ENCODE peak calls at places on chromosomes 7 and 10, in six cellular contexts. G, O, U, F, R and S are unnamed samples.

GRCh38 chr10:44253769-44254462 is 131.0 kb downstream of the CXCL12 start:
- DNase-seq in G (no peak), O (no peak), U (peak), F (peak), R (peak), S (no peak)

GRCh38 chr7:158655931-158656441 is 48.6 kb downstream of the NCAPG2 start:
- DNase-seq in G (peak), O (no peak), U (no peak), F (no peak), R (no peak), S (no peak)

GRCh38 chr10:6062101-6062771 is at the start of gene IL2RA:
- DNase-seq in G (peak), O (peak), U (no peak), F (no peak), R (no peak), S (peak)

GRCh38 chr7:150621376-150621775 is 10.8 kb downstream of the GIMAP6 start:
- DNase-seq in G (no peak), O (no peak), U (no peak), F (no peak), R (no peak), S (no peak)

GRCh38 chr10:127945335-127945734 is 38.4 kb downstream of the PTPRE start:
- DNase-seq in G (no peak), O (no peak), U (no peak), F (no peak), R (no peak), S (no peak)

GRCh38 chr7:35676211-35676610 is 18.7 kb downstream of the HERPUD2 start:
- DNase-seq in G (no peak), O (no peak), U (no peak), F (no peak), R (no peak), S (no peak)

GRCh38 chr7:26280097-26280496 is 11.6 kb upstream of the SNX10 start:
- DNase-seq in G (no peak), O (no peak), U (no peak), F (no peak), R (no peak), S (no peak)

GRCh38 chr7:87312215-87312865 is 33.1 kb upstream of the CROT start:
- DNase-seq in G (peak), O (peak), U (peak), F (no peak), R (peak), S (peak)

GRCh38 chr7:139645572-139646523 is 122.4 kb downstream of the CLEC2L start:
- DNase-seq in G (peak), O (peak), U (peak), F (peak), R (peak), S (peak)

GRCh38 chr10:84205049-84205852 is 10.9 kb downstream of the CDHR1 start:
- DNase-seq in G (peak), O (peak), U (peak), F (no peak), R (no peak), S (peak)

GRCh38 chr10:132709471-132709951 is 76.4 kb downstream of the NKX6-2 start:
- DNase-seq in G (no peak), O (no peak), U (peak), F (no peak), R (no peak), S (no peak)

GRCh38 chr7:105589221-105590077 is 8.2 kb upstream of the EFCAB10 start:
- DNase-seq in G (peak), O (no peak), U (peak), F (peak), R (no peak), S (peak)

GRCh38 chr7:115840702-115841101 is 189.9 kb downstream of the TFEC start:
- DNase-seq in G (no peak), O (no peak), U (no peak), F (no peak), R (no peak), S (no peak)